ENCODE peak calls at places on chromosome 20, in four cellular contexts. N is neural progenitor cell, B is heart right ventricle, A is A673. R is an unnamed sample.
A peak's percentile ranks its signal among the peaks of the same experiment; 100 is the strongest.

GRCh38 chr20:19786311-19786710 is 28.3 kb downstream of the RIN2 start:
- DNase-seq in B (peak; percentile 75), A (peak; percentile 61), N (peak; percentile 44), R (peak; percentile 57)

GRCh38 chr20:43959920-43960227 is 45.2 kb downstream of the TOX2 start:
- DNase-seq in N (no peak), A (no peak), B (no peak), R (no peak)

GRCh38 chr20:5918856-5919633 is 31.3 kb downstream of the TRMT6 start:
- DNase-seq in B (no peak), N (no peak), A (peak; percentile 56), R (no peak)

GRCh38 chr20:45157977-45158376 is 16.7 kb upstream of the PI3 start:
- DNase-seq in N (no peak), B (no peak), A (peak; percentile 70), R (no peak)

GRCh38 chr20:38317422-38317821 is 13.5 kb downstream of the BPI start:
- DNase-seq in B (no peak), N (no peak), A (no peak), R (no peak)

GRCh38 chr20:14622796-14623195 is 285.4 kb upstream of the FLRT3 start:
- DNase-seq in A (no peak), N (no peak), B (no peak), R (no peak)

GRCh38 chr20:23766531-23766930 is 15.8 kb upstream of the CST1 start:
- DNase-seq in A (no peak), N (no peak), B (no peak), R (no peak)

GRCh38 chr20:56400001-56400640 is 7.7 kb downstream of the CSTF1 start:
- DNase-seq in B (peak; percentile 71), A (peak; percentile 76), N (peak; percentile 76), R (no peak)

GRCh38 chr20:13397300-13397724 is 176.2 kb downstream of the ISM1 start:
- DNase-seq in A (no peak), B (no peak), N (no peak), R (no peak)

GRCh38 chr20:3612795-3613560 is 50.2 kb downstream of the GFRA4 start:
- DNase-seq in N (no peak), B (no peak), A (no peak), R (no peak)

GRCh38 chr20:57325632-57326356 is 3.8 kb upstream of the SPO11 start:
- DNase-seq in B (no peak), A (no peak), N (no peak), R (no peak)

GRCh38 chr20:44829688-44830087 is 19.3 kb upstream of the RIMS4 start:
- DNase-seq in A (no peak), N (no peak), B (no peak), R (no peak)

GRCh38 chr20:13718161-13718560 is 66.6 kb downstream of the ESF1 start:
- DNase-seq in B (no peak), N (no peak), A (no peak), R (no peak)

GRCh38 chr20:36399147-36399968 is 93.2 kb downstream of the DLGAP4 start:
- DNase-seq in N (peak; percentile 83), B (peak; percentile 9), A (peak; percentile 61), R (no peak)

GRCh38 chr20:2093200-2093781 is 8.3 kb upstream of the STK35 start:
- DNase-seq in B (no peak), A (no peak), N (peak; percentile 64), R (no peak)

GRCh38 chr20:53917145-53918009 is 153.0 kb downstream of the BCAS1 start:
- DNase-seq in N (no peak), B (peak; percentile 56), A (peak; percentile 93), R (peak; percentile 74)

GRCh38 chr20:5848711-5849505 is 98.7 kb downstream of the SHLD1 start:
- DNase-seq in N (no peak), A (no peak), B (no peak), R (no peak)

GRCh38 chr20:49275634-49276033 is 2.2 kb downstream of the ZNFX1 start:
- DNase-seq in N (no peak), B (no peak), A (no peak), R (no peak)

GRCh38 chr20:57501461-57502330 is 23.2 kb downstream of the CTCFL start:
- DNase-seq in N (peak; percentile 41), B (no peak), A (peak; percentile 19), R (no peak)

GRCh38 chr20:51752343-51752951 is 15.7 kb downstream of the ATP9A start:
- DNase-seq in N (no peak), A (peak; percentile 56), B (no peak), R (no peak)

GRCh38 chr20:36866681-36867485 is 9.1 kb upstream of the TLDC2 start:
- DNase-seq in A (no peak), B (no peak), N (no peak), R (no peak)

GRCh38 chr20:38466171-38466570 is 6.5 kb upstream of the RALGAPB start:
- DNase-seq in B (no peak), A (no peak), N (no peak), R (no peak)

GRCh38 chr20:32206383-32207210 is 946 bp downstream of the PLAGL2 start:
- DNase-seq in A (no peak), B (no peak), N (peak; percentile 13), R (no peak)

GRCh38 chr20:38208088-38208487 is 43.0 kb upstream of the TGM2 start:
- DNase-seq in A (no peak), B (no peak), N (no peak), R (peak; percentile 51)

GRCh38 chr20:43096471-43096870 is 93.2 kb downstream of the PTPRT start:
- DNase-seq in A (no peak), N (peak; percentile 25), B (no peak), R (no peak)

DNA sequence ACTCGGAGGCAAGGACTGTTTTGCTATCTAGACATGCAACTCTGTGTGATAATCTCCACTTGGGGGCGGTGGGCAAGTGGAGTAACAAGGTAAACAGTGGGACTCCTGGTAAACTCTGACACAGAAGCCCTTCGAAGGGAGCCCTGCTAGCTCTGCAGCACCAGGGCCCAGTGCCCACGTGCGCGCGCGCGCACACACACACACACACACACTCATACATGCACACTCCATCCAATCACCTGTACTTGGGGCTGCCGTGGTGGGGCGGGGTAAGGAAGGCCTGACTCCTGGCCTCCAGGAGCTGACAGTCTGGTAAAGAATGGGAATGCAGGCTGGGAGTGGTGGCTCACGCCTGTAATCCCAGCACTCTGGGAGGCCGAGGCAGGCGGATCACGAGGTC is 36.4 kb downstream of the TAF4 start:
- DNase-seq in B (no peak), A (no peak), N (no peak), R (no peak)
- H3K4me1 ChIP-seq in B (peaks cover 19% of the 10 kb centered on the region), A (peaks cover 19% of the 10 kb centered on the region), N (peaks cover 35% of the 10 kb centered on the region), R (peaks cover 25% of the 10 kb centered on the region)

DNA sequence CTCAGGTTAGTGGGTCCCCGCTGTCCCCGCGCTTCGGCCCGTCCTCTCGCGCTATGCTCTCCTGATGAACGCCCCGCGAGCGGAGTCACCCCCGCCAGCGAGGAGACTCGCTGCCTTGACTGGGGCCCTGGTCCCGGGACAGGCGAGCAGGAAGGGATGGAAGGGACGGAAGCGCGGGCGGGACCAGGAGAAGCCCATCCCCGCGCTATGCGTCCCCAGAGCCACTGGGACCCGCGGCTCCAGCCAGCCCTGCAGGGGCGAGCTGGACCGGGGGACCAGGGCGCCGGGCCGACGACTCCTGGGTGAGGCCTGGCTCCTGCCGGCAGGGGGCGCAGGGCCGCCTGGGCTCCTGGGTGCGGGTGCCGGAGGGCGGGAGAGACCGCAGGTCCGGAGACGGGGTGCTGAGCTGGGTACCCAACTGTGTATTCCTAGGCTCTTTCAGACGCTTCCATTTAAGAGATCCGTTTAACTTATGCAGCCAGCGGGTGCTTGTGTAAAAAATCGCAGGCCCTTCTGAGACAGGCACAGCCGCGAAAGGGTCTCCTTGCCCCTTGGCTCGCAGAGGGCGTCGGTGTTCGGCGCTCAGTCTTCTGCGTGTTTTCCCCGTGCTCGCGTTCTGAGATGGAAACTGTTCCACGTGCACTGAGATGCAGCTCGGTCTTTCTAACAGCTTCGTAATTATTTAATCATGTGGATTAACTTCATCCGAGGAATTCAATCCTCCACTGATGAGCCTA is 580 bp upstream of the SYCP2 start:
- DNase-seq in A (peak; percentile 9), B (peak; percentile 80), N (peak; percentile 83), R (peak; percentile 84)
- TF ChIP-seq CTCF in A (peak; percentile 49), B (peak; percentile 98), N (peak; percentile 88), R (peak; percentile 89)

DNA sequence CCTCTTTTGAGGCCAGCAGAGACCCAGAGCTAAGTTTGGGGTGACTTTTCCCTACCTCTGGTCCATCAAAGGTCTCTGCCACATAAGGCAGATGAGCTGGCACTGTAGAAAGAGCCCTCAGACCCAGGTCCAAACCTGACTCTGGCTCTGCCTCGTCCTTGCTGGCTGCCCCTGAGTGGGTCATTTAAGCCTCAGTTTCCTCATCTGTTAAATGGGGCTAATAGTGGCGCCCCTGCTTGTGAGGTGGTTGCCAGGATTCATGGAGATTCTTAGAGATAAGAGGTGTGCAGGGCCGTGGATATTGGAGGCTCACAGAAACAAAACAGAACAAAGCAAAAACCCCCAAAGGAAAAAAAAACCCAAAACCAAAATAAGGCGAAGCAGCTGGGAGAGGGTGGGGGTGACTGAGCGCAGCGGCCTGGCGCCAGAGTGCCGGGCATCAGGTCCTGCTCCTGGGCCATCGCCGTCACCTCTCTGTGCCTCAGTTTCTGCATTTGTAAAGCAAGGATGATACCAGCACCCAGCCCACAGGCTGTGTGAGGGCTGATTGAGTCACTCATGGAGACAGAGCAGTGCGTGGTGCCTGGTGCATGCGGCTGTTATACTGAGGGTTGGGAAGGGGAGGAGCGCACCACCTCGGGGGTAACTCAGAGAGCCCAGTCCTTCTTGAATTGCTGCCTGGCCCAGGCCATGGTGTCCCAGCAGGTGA is 133.8 kb upstream of the PTPN1 start:
- DNase-seq in A (no peak), B (no peak), N (no peak), R (no peak)
- H3K27ac ChIP-seq in A (peak overlapping the region; percentile 55), B (no peak overlapping the region), N (no peak overlapping the region), R (no peak overlapping the region)

DNA sequence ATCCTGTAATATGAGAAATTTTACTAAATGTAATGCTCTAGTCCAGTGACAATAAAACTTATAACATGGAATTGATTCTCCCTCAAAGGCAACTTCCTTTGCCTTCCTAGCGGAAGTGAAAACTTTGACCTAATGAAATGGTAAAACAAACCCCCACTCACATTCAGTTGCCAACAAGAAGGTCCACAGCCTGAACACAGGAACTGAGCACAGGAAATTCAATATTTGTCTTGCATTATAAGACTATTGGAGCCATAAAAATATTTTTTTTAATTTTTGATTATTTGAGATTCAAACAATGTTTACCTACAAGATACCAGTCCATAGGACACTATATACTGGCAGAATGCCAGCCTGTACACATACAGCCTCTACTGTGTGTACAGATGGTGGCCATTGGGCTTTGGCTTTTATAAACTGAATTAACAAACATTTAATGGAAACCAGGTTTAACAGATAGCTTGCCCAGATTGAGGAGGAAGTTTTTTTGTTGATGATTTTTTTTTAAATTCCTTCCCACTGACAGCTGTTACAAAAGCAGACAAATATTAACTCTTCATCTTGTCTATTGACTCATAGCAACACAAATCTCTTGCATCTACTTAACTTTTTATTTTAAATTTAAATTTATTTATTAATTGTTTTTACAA is 481.5 kb upstream of the JAG1 start:
- DNase-seq in A (no peak), B (no peak), N (no peak), R (no peak)
- H3K4me1 ChIP-seq in A (no peaks in the 10 kb centered on the region), B (peaks cover 3% of the 10 kb centered on the region), N (no peaks in the 10 kb centered on the region), R (peaks cover 9% of the 10 kb centered on the region)

R was measured in tibial artery.